ENCODE peak calls at places on chromosomes 12 and 14, in six cellular contexts. I is upper lobe of right lung, J is PC-3, O is breast epithelium, R is GM23248, U is psoas muscle. H is an unnamed sample.

GRCh38 chr14:65631040-65631439 is 218.5 kb downstream of the FUT8 start:
- DNase-seq in J (no peak), I (no peak), U (no peak), R (no peak), O (no peak), H (no peak)

GRCh38 chr12:67477682-67478265 is 170.8 kb upstream of the DYRK2 start:
- DNase-seq in U (no peak), R (no peak), J (no peak), O (no peak), I (no peak), H (no peak)

GRCh38 chr12:111842556-111843396 is 748 bp downstream of the MAPKAPK5 start:
- DNase-seq in O (no peak), J (peak; percentile 15), R (peak; percentile 63), U (no peak), I (no peak), H (peak; percentile 14)

GRCh38 chr14:104433401-104434213 is 146.0 kb upstream of the C14orf180 start:
- DNase-seq in J (no peak), R (no peak), U (peak; percentile 47), O (peak; percentile 45), I (peak; percentile 59), H (no peak)

GRCh38 chr14:92500491-92500941 is 13.1 kb upstream of the RIN3 start:
- DNase-seq in U (no peak), R (no peak), O (no peak), J (no peak), I (no peak), H (no peak)

GRCh38 chr14:54676822-54677708 is 110.1 kb downstream of the SAMD4A start:
- DNase-seq in R (peak; percentile 97), J (peak; percentile 99), I (no peak), O (no peak), U (no peak), H (no peak)

GRCh38 chr14:70782361-70782760 is 27.0 kb downstream of the MAP3K9 start:
- DNase-seq in R (peak; percentile 73), O (no peak), I (no peak), J (peak; percentile 95), U (no peak), H (no peak)

GRCh38 chr14:86796221-86797074 is 1196.5 kb downstream of the GALC start:
- DNase-seq in U (no peak), R (no peak), J (no peak), I (no peak), O (no peak), H (no peak)

GRCh38 chr12:13124661-13125505 is 21.4 kb upstream of the GSG1 start:
- DNase-seq in R (peak; percentile 50), I (no peak), J (peak; percentile 50), O (no peak), U (no peak), H (no peak)

GRCh38 chr12:110576504-110576903 is 6.6 kb downstream of the PPTC7 start:
- DNase-seq in O (no peak), U (no peak), R (no peak), J (no peak), I (no peak), H (no peak)

GRCh38 chr14:89540009-89540829 is 123.2 kb upstream of the FOXN3 start:
- DNase-seq in O (no peak), J (peak; percentile 32), R (peak; percentile 31), U (no peak), I (no peak), H (no peak)

GRCh38 chr14:71206123-71206522 is 298.9 kb downstream of the PCNX1 start:
- DNase-seq in U (no peak), R (peak; percentile 32), J (no peak), I (no peak), O (no peak), H (no peak)

GRCh38 chr12:52189376-52190174 is 2.2 kb downstream of the KRT80 start:
- DNase-seq in I (no peak), O (no peak), U (no peak), J (peak; percentile 54), R (peak; percentile 60), H (no peak)

GRCh38 chr14:93343797-93344196 is 3.2 kb upstream of the COX8C start:
- DNase-seq in J (no peak), R (no peak), I (no peak), U (no peak), O (no peak), H (no peak)

GRCh38 chr12:116959845-116960514 is 49.2 kb downstream of the FBXW8 start:
- DNase-seq in R (no peak), J (peak; percentile 68), I (no peak), O (no peak), U (no peak), H (no peak)

GRCh38 chr12:41485203-41485602 is 297.1 kb downstream of the PDZRN4 start:
- DNase-seq in U (no peak), O (no peak), J (peak; percentile 15), I (no peak), R (no peak), H (no peak)

DNA sequence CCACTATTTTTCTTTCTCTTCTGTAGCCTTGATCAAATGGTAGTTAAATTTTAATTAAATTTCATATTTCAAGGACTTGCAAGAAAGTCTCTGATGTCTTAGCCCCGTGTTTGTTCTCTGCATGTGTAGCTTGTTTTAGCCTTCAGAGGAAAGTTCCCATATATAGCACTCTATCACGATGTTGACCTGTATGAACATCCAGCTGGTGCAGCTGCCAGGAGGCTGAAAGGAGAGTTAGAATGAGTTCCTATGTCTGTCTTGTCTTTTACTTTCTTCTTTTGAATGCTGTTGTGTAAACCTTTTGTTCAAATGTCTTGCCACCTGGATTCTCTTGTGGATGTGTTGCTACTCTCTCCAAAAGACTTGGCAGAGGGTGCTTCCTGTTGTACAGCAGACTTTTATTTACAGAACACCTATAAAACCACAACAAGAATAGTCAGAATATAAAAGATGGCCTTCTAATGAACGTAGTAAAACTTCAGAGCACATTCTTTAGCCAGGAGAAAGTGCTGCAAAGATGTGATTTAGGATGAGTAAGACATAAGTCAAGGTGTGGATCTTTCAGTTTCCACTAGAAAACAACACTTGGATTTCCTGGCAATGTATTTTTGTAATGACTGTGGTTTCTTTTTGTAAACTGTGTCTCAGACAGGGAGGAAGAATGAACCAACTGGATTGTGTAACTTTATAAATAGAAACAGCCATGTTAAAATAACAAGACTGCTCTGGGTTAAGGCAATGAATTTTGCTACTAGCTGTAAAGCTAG is 17.2 kb downstream of the NAV3 start:
- DNase-seq in J (peak; percentile 91), O (no peak), U (no peak), I (no peak), R (peak; percentile 86), H (no peak)
- H3K27ac ChIP-seq in J (peak overlapping the region; percentile 47), O (peak overlapping the region; percentile 65), U (peak overlapping the region; percentile 43), I (peak overlapping the region; percentile 49), R (peak overlapping the region; percentile 71), H (no peak overlapping the region)

DNA sequence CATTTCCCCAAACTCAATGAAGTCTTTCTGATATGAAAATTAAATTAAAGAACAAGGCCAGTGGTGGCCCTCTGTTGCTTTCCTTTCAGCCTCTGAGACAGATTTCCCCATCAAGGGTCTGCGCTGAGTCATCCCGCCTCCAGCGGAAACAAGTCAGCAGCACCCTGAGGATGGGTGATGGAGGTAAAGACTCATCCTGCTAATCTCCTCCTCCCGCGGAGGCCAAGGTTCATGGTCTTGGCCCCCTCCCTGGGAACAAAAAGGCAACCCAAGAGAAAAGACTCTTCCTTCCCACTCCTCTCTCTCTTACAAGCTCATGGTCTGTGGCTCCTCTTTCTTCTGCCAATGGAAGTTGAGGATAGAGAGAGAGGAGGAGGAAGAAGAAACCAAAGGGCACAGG is 9.0 kb upstream of the NUMB start:
- DNase-seq in O (no peak), R (peak; percentile 87), I (peak; percentile 73), J (no peak), U (no peak), H (no peak)
- H3K27ac ChIP-seq in O (no peak overlapping the region), R (peak overlapping the region; percentile 99), I (peak overlapping the region; percentile 82), J (no peak overlapping the region), U (no peak overlapping the region), H (no peak overlapping the region)

GRCh38 chr12:23752245-23752644 is 197.2 kb downstream of the SOX5 start:
- DNase-seq in O (no peak), I (no peak), U (no peak), J (no peak), R (no peak), H (no peak)

GRCh38 chr12:23757541-23757962 is 191.9 kb downstream of the SOX5 start:
- DNase-seq in R (no peak), I (no peak), J (no peak), O (no peak), U (no peak), H (no peak)

GRCh38 chr12:23753627-23754358 is 195.7 kb downstream of the SOX5 start:
- DNase-seq in R (no peak), O (no peak), I (no peak), U (no peak), J (no peak), H (no peak)

GRCh38 chr12:23760495-23760894 is 189.0 kb downstream of the SOX5 start:
- DNase-seq in R (no peak), J (no peak), O (no peak), I (no peak), U (no peak), H (no peak)

DNA sequence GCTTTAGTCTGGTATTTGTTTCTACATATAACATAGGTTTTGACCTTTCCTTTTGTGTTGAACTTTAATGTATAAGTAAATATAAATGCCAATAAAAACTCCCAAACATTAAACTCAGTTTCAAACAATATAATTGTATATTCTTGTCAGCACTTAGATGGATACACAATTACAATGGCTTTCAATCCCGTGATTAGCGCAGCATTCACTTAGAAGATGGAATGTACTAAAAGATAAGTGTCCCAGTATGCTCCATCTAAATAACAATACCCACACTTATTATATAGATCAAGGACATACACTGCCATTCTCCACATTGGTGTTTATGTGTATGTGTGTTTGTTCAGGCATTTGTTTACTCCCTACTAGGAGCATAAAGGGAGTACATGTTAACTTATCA is 193.1 kb downstream of the SOX5 start:
- DNase-seq in O (no peak), I (no peak), R (no peak), J (no peak), U (no peak), H (no peak)
- H3K27ac ChIP-seq in O (no peak overlapping the region), I (no peak overlapping the region), R (no peak overlapping the region), J (no peak overlapping the region), U (no peak overlapping the region), H (no peak overlapping the region)

GRCh38 chr12:43113616-43114015 is 438.4 kb downstream of the ADAMTS20 start:
- DNase-seq in U (no peak), O (no peak), I (no peak), J (no peak), R (no peak), H (no peak)

GRCh38 chr12:43112101-43112661 is 439.8 kb downstream of the ADAMTS20 start:
- DNase-seq in U (no peak), J (no peak), R (no peak), I (no peak), O (no peak), H (no peak)

GRCh38 chr12:43111608-43112007 is 440.4 kb downstream of the ADAMTS20 start:
- DNase-seq in J (no peak), O (no peak), I (no peak), R (no peak), U (no peak), H (no peak)

GRCh38 chr12:43114316-43114715 is 437.7 kb downstream of the ADAMTS20 start:
- DNase-seq in J (no peak), R (no peak), I (no peak), O (no peak), U (no peak), H (no peak)

GRCh38 chr12:43113153-43113552 is 438.9 kb downstream of the ADAMTS20 start:
- DNase-seq in O (no peak), I (no peak), J (no peak), U (no peak), R (peak; percentile 84), H (no peak)
- H3K27ac ChIP-seq in O (no peak overlapping the region), I (no peak overlapping the region), J (no peak overlapping the region), U (no peak overlapping the region), R (peak overlapping the region; percentile 44), H (no peak overlapping the region)